ENCODE peak calls at places on chromosomes 6 and 20, in four cellular contexts. H is tibial artery, L is adrenal gland, U is left ventricle myocardium inferior. O is an unnamed sample.

GRCh38 chr20:24914388-24915241 is 34.5 kb upstream of the CST7 start:
- DNase-seq in H (no peak), L (peak; percentile 3), U (no peak), O (no peak)

GRCh38 chr6:71721642-71722041 is 164.7 kb upstream of the RIMS1 start:
- DNase-seq in U (no peak), H (peak; percentile 48), L (no peak), O (no peak)

GRCh38 chr6:139124887-139125672 is 9.8 kb upstream of the HECA start:
- DNase-seq in L (peak; percentile 55), H (peak; percentile 71), U (peak; percentile 42), O (peak; percentile 67)

GRCh38 chr20:57568088-57568896 is 7.4 kb downstream of the PCK1 start:
- DNase-seq in U (no peak), L (no peak), H (no peak), O (no peak)

GRCh38 chr6:133240511-133241087 is 558 bp upstream of the EYA4 start:
- DNase-seq in H (no peak), U (peak; percentile 35), L (no peak), O (no peak)

GRCh38 chr20:18103497-18103896 is 34.2 kb upstream of the KAT14 start:
- DNase-seq in U (no peak), H (no peak), L (no peak), O (no peak)

GRCh38 chr20:3702992-3703391 is 9.4 kb downstream of the SIGLEC1 start:
- DNase-seq in U (no peak), H (no peak), L (no peak), O (no peak)

GRCh38 chr20:22623211-22623610 is 38.8 kb upstream of the FOXA2 start:
- DNase-seq in U (no peak), L (no peak), H (no peak), O (no peak)

GRCh38 chr20:19850190-19850533 is 92.1 kb downstream of the RIN2 start:
- DNase-seq in H (peak; percentile 49), L (no peak), U (peak; percentile 48), O (no peak)

GRCh38 chr6:141026504-141026903 is 1106.2 kb upstream of the GJE1 start:
- DNase-seq in U (no peak), L (no peak), H (no peak), O (no peak)

GRCh38 chr6:37382954-37383353 is 29.2 kb downstream of the RNF8 start:
- DNase-seq in H (no peak), L (no peak), U (no peak), O (no peak)

GRCh38 chr20:40144581-40144980 is 544.5 kb downstream of the MAFB start:
- DNase-seq in L (no peak), H (no peak), U (no peak), O (no peak)

GRCh38 chr20:58219342-58219700 is 9.1 kb downstream of the ANKRD60 start:
- DNase-seq in H (no peak), L (no peak), U (no peak), O (no peak)

GRCh38 chr6:12024715-12025434 is 12.8 kb downstream of the HIVEP1 start:
- DNase-seq in U (no peak), H (no peak), L (no peak), O (no peak)

GRCh38 chr6:140284871-140285270 is 910.4 kb upstream of the CITED2 start:
- DNase-seq in H (no peak), L (no peak), U (no peak), O (no peak)

GRCh38 chr20:63742381-63743024 is 2.9 kb downstream of the SLC2A4RG start:
- DNase-seq in H (no peak), L (no peak), U (no peak), O (no peak)

GRCh38 chr6:150236544-150236943 is 93.7 kb downstream of the PPP1R14C start:
- DNase-seq in U (no peak), L (no peak), H (no peak), O (peak; percentile 85)

GRCh38 chr6:28643017-28643740 is 117.5 kb downstream of the GPX5 start:
- DNase-seq in L (no peak), U (no peak), H (no peak), O (no peak)

GRCh38 chr20:38315290-38315966 is 11.5 kb downstream of the BPI start:
- DNase-seq in H (no peak), L (no peak), U (no peak), O (no peak)

GRCh38 chr20:11101696-11102095 is 427.9 kb upstream of the JAG1 start:
- DNase-seq in U (no peak), L (no peak), H (no peak), O (no peak)

GRCh38 chr20:45782890-45783289 is 8.8 kb downstream of the WFDC3 start:
- DNase-seq in L (no peak), H (no peak), U (no peak), O (no peak)

GRCh38 chr20:51457281-51457932 is 85.1 kb downstream of the NFATC2 start:
- DNase-seq in H (peak; percentile 58), U (peak; percentile 53), L (peak; percentile 54), O (no peak)

GRCh38 chr20:5945963-5946362 is 4.4 kb downstream of the TRMT6 start:
- DNase-seq in U (no peak), L (no peak), H (no peak), O (no peak)

GRCh38 chr6:168365422-168366165 is 46.0 kb upstream of the DACT2 start:
- DNase-seq in L (no peak), H (no peak), U (no peak), O (no peak)

GRCh38 chr6:158487495-158487894 is 72.4 kb upstream of the TMEM181 start:
- DNase-seq in L (no peak), U (no peak), H (no peak), O (no peak)

GRCh38 chr6:158488065-158488464 is 71.8 kb upstream of the TMEM181 start:
- DNase-seq in L (no peak), U (no peak), H (no peak), O (no peak)

GRCh38 chr6:158489441-158489840 is 70.5 kb upstream of the TMEM181 start:
- DNase-seq in U (no peak), L (no peak), H (no peak), O (no peak)

GRCh38 chr6:158481612-158482473 is 78.0 kb upstream of the TMEM181 start:
- DNase-seq in U (no peak), H (no peak), L (no peak), O (no peak)

GRCh38 chr6:158485411-158485810 is 74.5 kb upstream of the TMEM181 start:
- DNase-seq in H (no peak), U (no peak), L (no peak), O (no peak)
- H3K4me1 ChIP-seq in H (no peaks in the 10 kb centered on the region), U (no peaks in the 10 kb centered on the region), L (no peaks in the 10 kb centered on the region), O (no peaks in the 10 kb centered on the region)

GRCh38 chr20:53597521-53598120 is 4.0 kb upstream of the ZNF217 start:
- DNase-seq in U (no peak), L (no peak), H (no peak), O (no peak)

GRCh38 chr20:53598140-53599038 is 4.8 kb upstream of the ZNF217 start:
- DNase-seq in U (no peak), L (peak; percentile 13), H (peak; percentile 10), O (no peak)

GRCh38 chr20:53597085-53597482 is 3.4 kb upstream of the ZNF217 start:
- DNase-seq in U (no peak), H (no peak), L (peak; percentile 12), O (no peak)

GRCh38 chr20:53595018-53595378 is 1.4 kb upstream of the ZNF217 start:
- DNase-seq in H (no peak), L (no peak), U (no peak), O (no peak)

DNA sequence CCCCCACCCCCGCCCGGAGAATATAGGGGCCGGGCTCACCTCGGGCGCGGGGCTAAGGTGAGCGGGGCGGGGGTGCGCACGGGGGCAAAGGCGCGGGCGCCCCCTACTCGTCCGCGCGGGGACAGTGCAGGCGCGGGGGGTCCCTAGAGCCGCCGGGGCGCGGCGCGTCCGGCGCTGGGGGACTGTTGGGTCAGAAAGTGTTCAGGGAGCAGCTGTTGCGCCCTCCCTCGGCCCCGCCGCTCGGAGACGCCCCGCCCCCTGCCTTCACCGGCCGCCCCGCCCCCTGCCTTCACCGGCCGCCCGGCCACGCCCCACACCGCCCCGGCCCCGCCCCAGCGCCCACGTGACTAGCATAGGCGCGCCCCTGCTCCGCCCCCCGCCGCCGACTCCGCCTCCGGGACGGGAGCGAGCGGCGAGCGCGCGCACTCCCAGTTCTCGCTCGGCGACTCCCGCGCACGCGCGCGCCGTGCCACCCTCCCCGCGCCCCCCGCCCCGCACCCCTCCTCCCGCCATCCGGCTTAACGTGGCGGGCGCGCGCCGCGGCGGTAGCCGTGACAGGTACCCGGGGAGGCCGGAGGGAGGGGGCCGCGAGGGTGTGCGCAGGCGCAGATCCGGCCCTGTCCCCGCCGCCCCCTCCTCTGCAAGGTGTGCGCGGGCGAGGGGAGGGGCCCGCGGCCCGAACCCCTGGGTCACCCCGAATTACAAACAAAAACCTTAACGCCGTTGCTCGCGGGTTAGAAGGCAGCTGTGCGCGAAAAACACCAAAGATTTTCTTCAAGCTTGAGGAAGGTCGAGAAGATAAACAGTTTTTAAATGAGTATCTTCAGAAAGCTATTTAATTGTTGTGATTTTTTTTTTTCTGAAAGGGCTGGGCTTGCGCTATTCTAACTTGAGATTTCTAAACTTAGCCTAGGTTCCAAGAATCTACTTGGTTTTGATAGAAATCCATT is 704 bp upstream of the ZNF217 start:
- DNase-seq in H (peak; percentile 96), L (peak; percentile 99), U (peak; percentile 98), O (peak; percentile 96)
- TF ChIP-seq CTCF in H (no peak), L (no peak), U (peak; percentile 40), O (peak; percentile 38)

DNA sequence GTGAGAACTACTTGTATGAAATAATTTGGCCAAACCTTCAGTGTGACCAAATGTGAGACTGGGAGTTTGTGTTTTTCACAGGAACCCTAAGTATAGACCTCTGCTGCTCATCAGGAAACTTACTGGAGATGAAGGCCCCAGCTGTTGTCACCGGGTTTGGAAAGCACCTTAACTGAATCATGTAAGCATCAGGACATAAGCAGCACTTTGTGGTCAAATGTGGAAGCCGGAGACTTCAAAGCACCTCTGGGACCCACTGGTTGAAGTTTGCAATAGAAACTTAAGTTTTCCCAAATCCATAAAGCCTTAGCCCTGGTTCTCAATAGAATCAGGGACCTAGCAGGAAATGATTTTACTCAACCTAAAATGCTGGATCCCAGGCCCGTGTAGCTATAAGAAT is 14.3 kb downstream of the TTPAL start:
- DNase-seq in H (no peak), U (no peak), L (no peak), O (no peak)
- H3K27ac ChIP-seq in H (no peak overlapping the region), U (no peak overlapping the region), L (peak overlapping the region; percentile 3), O (no peak overlapping the region)

GRCh38 chr6:158029668-158030230 is 48.1 kb downstream of the SYNJ2 start:
- DNase-seq in H (peak; percentile 41), U (peak; percentile 6), L (no peak), O (peak; percentile 43)

GRCh38 chr6:158032354-158032733 is 50.7 kb downstream of the SYNJ2 start:
- DNase-seq in H (peak; percentile 18), L (no peak), U (peak; percentile 14), O (peak; percentile 28)

GRCh38 chr6:158031445-158032353 is 50.0 kb downstream of the SYNJ2 start:
- DNase-seq in H (peak; percentile 70), L (no peak), U (peak; percentile 77), O (peak; percentile 82)

GRCh38 chr6:158033077-158033750 is 51.6 kb downstream of the SYNJ2 start:
- DNase-seq in U (peak; percentile 15), L (no peak), H (peak; percentile 11), O (peak; percentile 43)

GRCh38 chr6:158031191-158031444 is 49.5 kb downstream of the SYNJ2 start:
- DNase-seq in L (no peak), U (no peak), H (no peak), O (no peak)
- H3K4me1 ChIP-seq in L (peaks cover 19% of the 10 kb centered on the region), U (peaks cover 71% of the 10 kb centered on the region), H (peaks cover 42% of the 10 kb centered on the region), O (peaks cover 46% of the 10 kb centered on the region)